ENCODE peak calls at places on chromosomes 13 and 19, in four cellular contexts. L is right cardiac atrium, B is heart right ventricle, G is HCT116. I is an unnamed sample.

GRCh38 chr13:102769679-102770078 is 3.9 kb downstream of the TEX30 start:
- DNase-seq in L (no peak), B (no peak), G (no peak), I (no peak)

GRCh38 chr19:35462476-35462953 is 14.5 kb downstream of the FFAR2 start:
- DNase-seq in L (no peak), B (no peak), G (no peak), I (no peak)

GRCh38 chr13:44271915-44272341 is 101.7 kb upstream of the SERP2 start:
- DNase-seq in L (peak; percentile 57), B (peak; percentile 20), G (no peak), I (no peak)

GRCh38 chr13:51768378-51768921 is 35.5 kb downstream of the DHRS12 start:
- DNase-seq in L (peak; percentile 78), B (no peak), G (no peak), I (no peak)

GRCh38 chr19:21585491-21585890 is 80.1 kb downstream of the ZNF429 start:
- DNase-seq in L (no peak), B (no peak), G (no peak), I (no peak)

GRCh38 chr13:109146912-109147624 is 517.7 kb downstream of the MYO16 start:
- DNase-seq in L (no peak), B (no peak), G (peak; percentile 67), I (no peak)

GRCh38 chr19:50162988-50163387 is at the start of gene IZUMO2:
- DNase-seq in L (no peak), B (no peak), G (no peak), I (peak; percentile 65)

GRCh38 chr13:50514249-50514648 is 329.2 kb downstream of the DLEU7 start:
- DNase-seq in L (no peak), B (no peak), G (no peak), I (no peak)

GRCh38 chr13:30410705-30411125 is 11.6 kb upstream of the UBE2L5 start:
- DNase-seq in L (no peak), B (no peak), G (no peak), I (no peak)

GRCh38 chr13:28251462-28251861 is 113.1 kb downstream of the PAN3 start:
- DNase-seq in L (no peak), B (no peak), G (no peak), I (no peak)

GRCh38 chr13:30862707-30863106 is 43.4 kb upstream of the MEDAG start:
- DNase-seq in L (peak; percentile 88), B (peak; percentile 56), G (no peak), I (no peak)

GRCh38 chr13:100879255-100879654 is 204.7 kb upstream of the TMTC4 start:
- DNase-seq in L (no peak), B (no peak), G (no peak), I (no peak)

GRCh38 chr13:95256086-95256485 is 45.2 kb downstream of the ABCC4 start:
- DNase-seq in L (no peak), B (no peak), G (peak; percentile 93), I (no peak)

GRCh38 chr13:83450586-83450985 is 431.7 kb downstream of the SLITRK1 start:
- DNase-seq in L (no peak), B (no peak), G (no peak), I (no peak)

GRCh38 chr19:38070573-38070972 is 153.4 kb downstream of the DPF1 start:
- DNase-seq in L (no peak), B (no peak), G (no peak), I (no peak)

GRCh38 chr13:25171517-25172302 is at the start of gene AMER2:
- DNase-seq in L (peak; percentile 70), B (peak; percentile 22), G (no peak), I (no peak)

GRCh38 chr13:32594339-32594738 is 8.1 kb downstream of the PDS5B start:
- DNase-seq in L (no peak), B (no peak), G (no peak), I (no peak)

GRCh38 chr13:28548872-28549271 is 53.9 kb upstream of the FLT1 start:
- DNase-seq in L (no peak), B (no peak), G (no peak), I (no peak)

GRCh38 chr13:22126433-22127021 is 455.7 kb downstream of the FGF9 start:
- DNase-seq in L (no peak), B (no peak), G (no peak), I (no peak)

GRCh38 chr19:4052993-4053422 is 13.7 kb downstream of the ZBTB7A start:
- DNase-seq in L (peak; percentile 64), B (no peak), G (no peak), I (no peak)

GRCh38 chr19:45569619-45570421 is 14.8 kb downstream of the OPA3 start:
- DNase-seq in L (peak; percentile 80), B (peak; percentile 73), G (peak; percentile 24), I (no peak)

GRCh38 chr13:92719868-92720267 is 506.7 kb upstream of the GPC6 start:
- DNase-seq in L (no peak), B (no peak), G (no peak), I (no peak)

GRCh38 chr13:74040200-74040599 is 94.0 kb downstream of the KLF12 start:
- DNase-seq in L (peak; percentile 77), B (peak; percentile 33), G (peak; percentile 49), I (peak; percentile 46)

DNA sequence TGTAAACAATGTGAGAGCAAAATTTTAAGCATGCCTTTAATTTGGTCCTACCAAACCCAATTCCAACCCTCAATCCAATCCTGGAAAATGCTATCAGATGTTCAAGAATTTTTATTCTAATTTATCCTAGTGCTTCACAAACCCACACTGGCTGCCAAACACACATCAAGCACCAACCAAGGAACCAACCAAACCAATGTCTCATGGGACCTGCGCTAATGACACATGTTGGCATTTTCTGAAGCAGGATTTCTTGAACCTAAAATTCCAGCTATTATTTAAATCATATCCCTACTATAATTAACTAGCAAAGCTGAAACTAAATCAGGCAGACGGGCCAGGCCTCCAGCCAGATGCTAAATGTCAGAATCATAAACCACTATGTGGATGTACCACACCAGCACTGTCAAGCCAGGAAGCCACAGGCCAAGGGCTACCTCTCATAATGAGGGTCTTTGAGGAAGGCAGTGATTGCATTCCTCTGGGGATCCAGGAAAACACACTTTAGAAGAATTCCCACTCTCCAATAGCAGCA is 5.8 kb downstream of the LATS2 start:
- DNase-seq in L (no peak), B (no peak), G (no peak), I (peak; percentile 51)
- H3K4me1 ChIP-seq in L (peaks cover 9% of the 10 kb centered on the region), B (peaks cover 11% of the 10 kb centered on the region), G (peaks cover 16% of the 10 kb centered on the region), I (peaks cover 24% of the 10 kb centered on the region)

GRCh38 chr19:18434411-18435184 is 3.3 kb downstream of the ISYNA1 start:
- DNase-seq in L (no peak), B (no peak), G (no peak), I (no peak)

GRCh38 chr19:18435185-18435841 is 2.6 kb downstream of the ISYNA1 start:
- DNase-seq in L (peak; percentile 63), B (no peak), G (no peak), I (no peak)

GRCh38 chr19:18433039-18433691 is 4.8 kb downstream of the ISYNA1 start:
- DNase-seq in L (peak; percentile 77), B (no peak), G (no peak), I (peak; percentile 87)

GRCh38 chr19:18432275-18433038 is 5.5 kb downstream of the ISYNA1 start:
- DNase-seq in L (peak; percentile 39), B (no peak), G (no peak), I (no peak)

GRCh38 chr19:18433735-18434398 is 4.1 kb downstream of the ISYNA1 start:
- DNase-seq in L (peak; percentile 71), B (no peak), G (no peak), I (peak; percentile 85)
- H3K27ac ChIP-seq in L (no peak overlapping the region), B (peak overlapping the region; percentile 37), G (peak overlapping the region; percentile 38), I (no peak overlapping the region)

GRCh38 chr13:46160474-46161066 is 21.4 kb downstream of the LCP1 start:
- DNase-seq in L (no peak), B (no peak), G (peak; percentile 48), I (no peak)
- H3K4me1 ChIP-seq in L (no peaks in the 10 kb centered on the region), B (no peaks in the 10 kb centered on the region), G (no peaks in the 10 kb centered on the region), I (no peaks in the 10 kb centered on the region)

GRCh38 chr19:2500861-2501260 is 24.9 kb downstream of the GADD45B start:
- DNase-seq in L (no peak), B (no peak), G (no peak), I (no peak)
- H3K27ac ChIP-seq in L (no peak overlapping the region), B (no peak overlapping the region), G (no peak overlapping the region), I (no peak overlapping the region)

GRCh38 chr19:13060233-13060963 is 42.3 kb downstream of the LYL1 start:
- DNase-seq in L (peak; percentile 87), B (peak; percentile 71), G (no peak), I (no peak)
- H3K4me1 ChIP-seq in L (peaks cover 57% of the 10 kb centered on the region), B (peaks cover 76% of the 10 kb centered on the region), G (peaks cover 50% of the 10 kb centered on the region), I (peaks cover 12% of the 10 kb centered on the region)

GRCh38 chr19:10335149-10336053 is 2.1 kb upstream of the RAVER1 start:
- DNase-seq in L (peak; percentile 70), B (peak; percentile 58), G (no peak), I (no peak)

GRCh38 chr19:10343495-10343894 is 4.1 kb upstream of the ICAM3 start:
- DNase-seq in L (no peak), B (no peak), G (no peak), I (no peak)

GRCh38 chr19:10338940-10339339 is 484 bp downstream of the ICAM3 start:
- DNase-seq in L (no peak), B (no peak), G (no peak), I (no peak)

GRCh38 chr19:10339977-10340376 is 553 bp upstream of the ICAM3 start:
- DNase-seq in L (no peak), B (no peak), G (no peak), I (no peak)

DNA sequence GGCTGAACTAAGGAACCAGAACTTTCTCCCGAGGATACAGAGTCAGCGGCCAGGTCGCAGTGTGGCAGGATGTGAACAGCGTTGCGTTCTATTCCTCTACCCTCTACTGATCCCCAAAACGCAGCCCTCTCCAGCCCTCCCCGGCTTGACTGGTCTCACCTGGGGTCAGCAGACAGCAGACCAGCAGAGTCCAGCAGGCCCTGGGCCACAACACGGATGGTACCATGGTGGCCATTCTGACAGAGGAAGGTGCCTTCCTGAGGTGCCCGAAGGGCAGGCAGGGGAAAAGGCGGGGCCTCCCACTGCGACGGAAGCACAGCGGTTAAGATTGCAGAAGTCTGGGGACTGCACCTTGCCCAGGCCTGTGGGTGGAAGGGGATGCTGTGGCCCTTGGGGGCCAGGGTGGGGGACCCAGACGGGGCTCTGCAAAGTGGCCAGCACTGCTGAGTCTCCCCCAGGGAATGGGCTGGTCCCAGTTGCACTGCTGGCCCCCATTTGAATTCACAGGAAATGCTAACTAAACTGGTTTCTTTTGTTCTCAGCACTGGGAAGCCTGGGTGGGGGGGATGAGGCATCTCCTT is at the start of gene ICAM3:
- DNase-seq in L (no peak), B (no peak), G (no peak), I (no peak)
- H3K27ac ChIP-seq in L (peak within 1 kb of the TSS; percentile 8), B (no peak within 1 kb of the TSS), G (no peak within 1 kb of the TSS), I (no peak within 1 kb of the TSS)

GRCh38 chr13:66914155-66914554 is 316.0 kb downstream of the PCDH9 start:
- DNase-seq in L (no peak), B (no peak), G (no peak), I (no peak)
- H3K4me1 ChIP-seq in L (no peaks in the 10 kb centered on the region), B (no peaks in the 10 kb centered on the region), G (no peaks in the 10 kb centered on the region), I (no peaks in the 10 kb centered on the region)